ENCODE peak calls at places on chromosomes 11 and 22, in nine cellular contexts. B is cardiac muscle cell; F is Caco-2; O is NCI-H82; A is psoas muscle; K is fibroblast of pulmonary artery; X is nucleus accumbens; R is stimulated activated CD4-positive, alpha-beta T cell treated with anti-CD3 and anti-CD28 coated beads, TNF-alpha, amount 100 ng/mL, for 24 hours; L is PC-3. P is an unnamed sample.

GRCh38 chr11:72113170-72113808 is 794 bp upstream of the ANAPC15 start:
- DNase-seq in B (no peak), F (no peak), O (no peak), A (no peak), K (no peak), X (no peak), R (no peak), L (no peak), P (no peak)

GRCh38 chr11:31690041-31690440 is 121.1 kb downstream of the PAX6 start:
- DNase-seq in B (no peak), F (no peak), O (peak; percentile 3), A (no peak), K (peak; percentile 52), X (no peak), R (no peak), L (no peak), P (peak; percentile 98)

GRCh38 chr11:124736738-124737137 is 3.0 kb upstream of the NRGN start:
- DNase-seq in B (no peak), F (no peak), O (peak; percentile 74), A (no peak), K (no peak), X (no peak), R (no peak), L (no peak), P (no peak)

GRCh38 chr11:87368876-87369480 is 331.2 kb downstream of the TMEM135 start:
- DNase-seq in B (peak; percentile 28), F (no peak), O (peak; percentile 5), A (no peak), K (no peak), X (no peak), R (no peak), L (peak; percentile 35), P (no peak)

GRCh38 chr11:107928767-107929507 is 689 bp downstream of the RAB39A start:
- DNase-seq in B (peak; percentile 42), F (no peak), O (peak; percentile 66), A (no peak), K (no peak), X (no peak), R (no peak), L (no peak), P (peak; percentile 68)

GRCh38 chr11:31246451-31247165 is 122.9 kb downstream of the DCDC1 start:
- DNase-seq in B (no peak), F (no peak), O (peak; percentile 73), A (no peak), K (peak; percentile 49), X (no peak), R (no peak), L (no peak), P (no peak)

GRCh38 chr11:119155733-119156492 is 7.1 kb downstream of the ABCG4 start:
- DNase-seq in B (no peak), F (peak; percentile 80), O (peak; percentile 27), A (no peak), K (no peak), X (no peak), R (no peak), L (peak; percentile 36), P (no peak)

GRCh38 chr11:27913650-27914049 is 194.3 kb downstream of the KIF18A start:
- DNase-seq in B (no peak), F (no peak), O (no peak), A (no peak), K (peak; percentile 57), X (no peak), R (no peak), L (peak; percentile 23), P (no peak)

GRCh38 chr22:23908561-23909205 is 14.5 kb downstream of the MIF start:
- DNase-seq in B (no peak), F (peak; percentile 47), O (no peak), A (no peak), K (no peak), X (no peak), R (no peak), L (no peak), P (no peak)

GRCh38 chr22:45246060-45246985 is 5.6 kb upstream of the KIAA0930 start:
- DNase-seq in B (no peak), F (peak; percentile 86), O (no peak), A (peak; percentile 41), K (peak; percentile 91), X (no peak), R (no peak), L (peak; percentile 85), P (no peak)

GRCh38 chr11:34824425-34824824 is 91.8 kb downstream of the APIP start:
- DNase-seq in B (no peak), F (no peak), O (no peak), A (no peak), K (no peak), X (no peak), R (no peak), L (no peak), P (no peak)

GRCh38 chr11:131626761-131627160 is 256.3 kb downstream of the NTM start:
- DNase-seq in B (no peak), F (no peak), O (no peak), A (no peak), K (no peak), X (no peak), R (no peak), L (no peak), P (no peak)

GRCh38 chr11:1665313-1665712 is 31.7 kb upstream of the KRTAP5-6 start:
- DNase-seq in B (no peak), F (no peak), O (no peak), A (no peak), K (no peak), X (no peak), R (no peak), L (no peak), P (no peak)

GRCh38 chr22:18104566-18104965 is 6.0 kb upstream of the TUBA8 start:
- DNase-seq in B (no peak), F (no peak), O (no peak), A (no peak), K (peak; percentile 49), X (no peak), R (no peak), L (no peak), P (no peak)

GRCh38 chr11:45332486-45332934 is 46.4 kb upstream of the SYT13 start:
- DNase-seq in B (peak; percentile 67), F (peak; percentile 55), O (peak; percentile 54), A (no peak), K (peak; percentile 59), X (no peak), R (no peak), L (no peak), P (peak; percentile 66)

GRCh38 chr11:112962854-112963367 is 1.7 kb downstream of the NCAM1 start:
- DNase-seq in B (peak; percentile 85), F (no peak), O (peak; percentile 89), A (peak; percentile 62), K (no peak), X (peak; percentile 71), R (no peak), L (no peak), P (peak; percentile 86)

GRCh38 chr11:124670732-124671131 is 2.8 kb downstream of the SIAE start:
- DNase-seq in B (no peak), F (no peak), O (no peak), A (no peak), K (peak; percentile 71), X (no peak), R (no peak), L (peak; percentile 28), P (no peak)

GRCh38 chr11:88384678-88385015 is 47.1 kb upstream of the CTSC start:
- DNase-seq in B (no peak), F (peak; percentile 19), O (no peak), A (no peak), K (peak; percentile 54), X (no peak), R (no peak), L (peak; percentile 48), P (no peak)

GRCh38 chr11:20030472-20030871 is 129.8 kb downstream of the DBX1 start:
- DNase-seq in B (no peak), F (no peak), O (no peak), A (no peak), K (no peak), X (no peak), R (no peak), L (no peak), P (no peak)

GRCh38 chr22:44538071-44538470 is 40.0 kb upstream of the RTL6 start:
- DNase-seq in B (no peak), F (no peak), O (no peak), A (no peak), K (peak; percentile 40), X (no peak), R (no peak), L (peak; percentile 61), P (no peak)

GRCh38 chr11:15918212-15918611 is 438.1 kb downstream of the SOX6 start:
- DNase-seq in B (no peak), F (no peak), O (no peak), A (no peak), K (no peak), X (no peak), R (no peak), L (no peak), P (no peak)

GRCh38 chr11:69563946-69564780 is 76.8 kb upstream of the CCND1 start:
- DNase-seq in B (no peak), F (no peak), O (no peak), A (no peak), K (no peak), X (no peak), R (no peak), L (no peak), P (no peak)

GRCh38 chr11:126007263-126007662 is 55.4 kb downstream of the CDON start:
- DNase-seq in B (no peak), F (no peak), O (no peak), A (no peak), K (peak; percentile 10), X (no peak), R (no peak), L (peak; percentile 67), P (no peak)

GRCh38 chr11:65470433-65470832 is 28.4 kb upstream of the MALAT1 start:
- DNase-seq in B (no peak), F (no peak), O (no peak), A (peak; percentile 25), K (no peak), X (no peak), R (no peak), L (no peak), P (peak; percentile 47)

GRCh38 chr11:15942126-15942525 is 414.2 kb downstream of the SOX6 start:
- DNase-seq in B (no peak), F (no peak), O (no peak), A (no peak), K (no peak), X (no peak), R (no peak), L (no peak), P (no peak)

GRCh38 chr22:22916952-22917290 is 29.3 kb downstream of the IGLL5 start:
- DNase-seq in B (no peak), F (no peak), O (no peak), A (no peak), K (no peak), X (no peak), R (no peak), L (no peak), P (no peak)

GRCh38 chr11:14566331-14567063 is 46.3 kb upstream of the PSMA1 start:
- DNase-seq in B (no peak), F (no peak), O (peak; percentile 91), A (no peak), K (no peak), X (no peak), R (no peak), L (no peak), P (no peak)

GRCh38 chr11:100612766-100613165 is 74.3 kb upstream of the ARHGAP42 start:
- DNase-seq in B (no peak), F (no peak), O (no peak), A (no peak), K (no peak), X (no peak), R (no peak), L (peak; percentile 8), P (no peak)

GRCh38 chr11:59173964-59174663 is 2.2 kb downstream of the DTX4 start:
- DNase-seq in B (no peak), F (peak; percentile 94), O (peak; percentile 40), A (no peak), K (peak; percentile 48), X (no peak), R (no peak), L (peak; percentile 67), P (peak; percentile 30)